ENCODE peak calls at places on chromosomes 4 and X, in eight cellular contexts. O, U, S, V, X, M, I and Z are unnamed samples. For H3K4me1, the result is how much of the 10 kb centered on the place peaks cover.

GRCh38 chrX:40074080-40074958 is 23.4 kb downstream of the BCOR start:
- DNase-seq in M (no peak), S (no peak), U (no peak), V (no peak), O (no peak), X (no peak), I (no peak), Z (no peak)

GRCh38 chrX:130994671-130995070 is 63.5 kb upstream of the ARHGAP36 start:
- DNase-seq in S (peak), M (peak), U (no peak), X (no peak), V (peak), I (no peak), O (no peak), Z (no peak)

GRCh38 chr4:8793571-8794160 is 78.0 kb downstream of the HMX1 start:
- DNase-seq in V (no peak), X (no peak), M (no peak), O (no peak), U (no peak), I (no peak), S (no peak), Z (no peak)

GRCh38 chrX:136157187-136157586 is 9.9 kb downstream of the FHL1 start:
- DNase-seq in M (no peak), O (no peak), U (no peak), S (no peak), I (no peak), V (no peak), X (no peak), Z (no peak)

GRCh38 chr4:169756971-169757574 is 671 bp downstream of the HPF1 start:
- DNase-seq in M (no peak), S (no peak), O (no peak), I (no peak), U (no peak), X (no peak), V (peak), Z (no peak)

GRCh38 chrX:119638725-119639471 is 32.7 kb upstream of the NKRF start:
- DNase-seq in O (no peak), M (no peak), X (no peak), S (no peak), V (no peak), I (no peak), U (no peak), Z (no peak)

GRCh38 chrX:10900585-10901289 is 210.4 kb upstream of the HCCS start:
- DNase-seq in S (peak), I (no peak), X (no peak), V (peak), M (no peak), U (no peak), O (no peak), Z (no peak)

GRCh38 chr4:7909966-7910720 is 29.5 kb downstream of the AFAP1 start:
- DNase-seq in O (no peak), V (peak), X (no peak), U (peak), M (no peak), S (no peak), I (no peak), Z (no peak)

GRCh38 chrX:149877636-149878035 is 3.3 kb upstream of the MAGEA8 start:
- DNase-seq in S (peak), V (no peak), M (no peak), I (no peak), U (no peak), O (no peak), X (no peak), Z (no peak)

GRCh38 chr4:112038861-112039260 is 106.4 kb upstream of the FAM241A start:
- DNase-seq in I (no peak), O (no peak), X (no peak), M (no peak), S (no peak), U (no peak), V (peak), Z (no peak)

GRCh38 chrX:67555578-67556203 is 11.9 kb downstream of the AR start:
- DNase-seq in I (peak), V (peak), U (no peak), X (no peak), M (peak), S (peak), O (no peak), Z (no peak)

GRCh38 chrX:69137371-69137881 is 27.8 kb downstream of the PJA1 start:
- DNase-seq in X (no peak), I (no peak), M (no peak), S (peak), U (peak), V (peak), O (no peak), Z (no peak)

GRCh38 chr4:91267543-91267942 is 1036.2 kb upstream of the GRID2 start:
- DNase-seq in S (no peak), V (no peak), M (no peak), I (no peak), X (no peak), U (no peak), O (no peak), Z (no peak)

GRCh38 chr4:2850966-2851782 is 7.5 kb downstream of the ADD1 start:
- DNase-seq in V (peak), O (no peak), S (no peak), M (no peak), I (no peak), X (no peak), U (no peak), Z (no peak)

GRCh38 chrX:14095702-14096101 is 66.0 kb upstream of the GEMIN8 start:
- DNase-seq in S (peak), U (peak), O (peak), I (peak), V (peak), M (peak), X (no peak), Z (peak)

GRCh38 chr4:22552802-22553201 is 36.9 kb upstream of the ADGRA3 start:
- DNase-seq in V (no peak), X (no peak), M (no peak), I (no peak), S (peak), U (no peak), O (no peak), Z (no peak)

GRCh38 chr4:141900841-141901240 is 264.5 kb downstream of the IL15 start:
- DNase-seq in I (no peak), S (peak), O (no peak), X (no peak), M (no peak), V (no peak), U (no peak), Z (no peak)

GRCh38 chr4:138759508-138759907 is 256.1 kb upstream of the NOCT start:
- DNase-seq in V (no peak), I (no peak), O (no peak), M (no peak), U (no peak), X (no peak), S (peak), Z (no peak)

GRCh38 chr4:143308377-143308776 is 28.3 kb upstream of the GAB1 start:
- DNase-seq in I (no peak), V (no peak), X (no peak), M (no peak), O (no peak), U (no peak), S (peak), Z (no peak)

GRCh38 chr4:172648471-172648870 is 520.1 kb upstream of the GALNT7 start:
- DNase-seq in V (no peak), I (no peak), O (no peak), U (no peak), S (no peak), X (no peak), M (no peak), Z (no peak)

GRCh38 chrX:72026341-72027023 is 105.2 kb downstream of the RTL5 start:
- DNase-seq in X (no peak), U (no peak), M (peak), V (peak), I (no peak), O (no peak), S (no peak), Z (no peak)

GRCh38 chr4:185592845-185593488 is 57.7 kb upstream of the PDLIM3 start:
- DNase-seq in O (no peak), V (no peak), I (no peak), U (no peak), M (no peak), X (no peak), S (peak), Z (no peak)

GRCh38 chrX:114619874-114620273 is 36.0 kb downstream of the HTR2C start:
- DNase-seq in O (no peak), V (peak), S (peak), I (no peak), U (no peak), M (no peak), X (no peak), Z (no peak)

GRCh38 chrX:115639481-115639880 is 78.5 kb downstream of the PLS3 start:
- DNase-seq in M (no peak), O (no peak), V (no peak), X (no peak), S (no peak), U (no peak), I (no peak), Z (no peak)

GRCh38 chr4:85391568-85392410 is 83.2 kb upstream of the ARHGAP24 start:
- DNase-seq in I (no peak), O (no peak), X (no peak), S (no peak), M (no peak), U (no peak), V (no peak), Z (no peak)

GRCh38 chrX:78123190-78123589 is 16.3 kb downstream of the TAF9B start:
- DNase-seq in U (no peak), I (no peak), V (peak), S (no peak), X (no peak), M (no peak), O (no peak), Z (no peak)

GRCh38 chrX:47047989-47048388 is 30.3 kb upstream of the RGN start:
- DNase-seq in M (no peak), U (no peak), V (no peak), O (no peak), X (no peak), S (peak), I (no peak), Z (no peak)

GRCh38 chr4:57633212-57633859 is 523.2 kb upstream of the IGFBP7 start:
- DNase-seq in V (no peak), M (no peak), I (no peak), S (no peak), O (no peak), X (no peak), U (no peak), Z (no peak)

GRCh38 chr4:152348670-152349069 is 187.2 kb downstream of the FBXW7 start:
- DNase-seq in M (no peak), X (no peak), S (peak), O (no peak), I (no peak), V (peak), U (no peak), Z (no peak)

GRCh38 chrX:12447448-12448154 is 309.3 kb downstream of the FRMPD4 start:
- DNase-seq in V (peak), I (no peak), O (no peak), U (no peak), X (no peak), M (no peak), S (no peak), Z (no peak)

GRCh38 chr4:22237155-22237751 is 278.6 kb downstream of the ADGRA3 start:
- DNase-seq in U (no peak), O (peak), I (peak), V (peak), M (peak), S (peak), X (no peak), Z (peak)

GRCh38 chr4:94856030-94856429 is 98.3 kb downstream of the BMPR1B start:
- DNase-seq in I (no peak), V (no peak), O (no peak), M (no peak), U (no peak), X (no peak), S (no peak), Z (no peak)

GRCh38 chr4:94849901-94850300 is 92.1 kb downstream of the BMPR1B start:
- DNase-seq in S (no peak), I (no peak), M (no peak), X (no peak), O (no peak), V (no peak), U (no peak), Z (no peak)

GRCh38 chr4:94848326-94848725 is 90.6 kb downstream of the BMPR1B start:
- DNase-seq in V (no peak), S (no peak), M (no peak), O (no peak), U (no peak), I (no peak), X (no peak), Z (no peak)

GRCh38 chr4:94852601-94853000 is 94.8 kb downstream of the BMPR1B start:
- DNase-seq in I (no peak), S (no peak), M (no peak), U (no peak), X (no peak), V (no peak), O (no peak), Z (no peak)
- H3K4me3 ChIP-seq in I (no peak), S (no peak), M (no peak), U (no peak), X (no peak), V (no peak), O (no peak), Z (no peak)

DNA sequence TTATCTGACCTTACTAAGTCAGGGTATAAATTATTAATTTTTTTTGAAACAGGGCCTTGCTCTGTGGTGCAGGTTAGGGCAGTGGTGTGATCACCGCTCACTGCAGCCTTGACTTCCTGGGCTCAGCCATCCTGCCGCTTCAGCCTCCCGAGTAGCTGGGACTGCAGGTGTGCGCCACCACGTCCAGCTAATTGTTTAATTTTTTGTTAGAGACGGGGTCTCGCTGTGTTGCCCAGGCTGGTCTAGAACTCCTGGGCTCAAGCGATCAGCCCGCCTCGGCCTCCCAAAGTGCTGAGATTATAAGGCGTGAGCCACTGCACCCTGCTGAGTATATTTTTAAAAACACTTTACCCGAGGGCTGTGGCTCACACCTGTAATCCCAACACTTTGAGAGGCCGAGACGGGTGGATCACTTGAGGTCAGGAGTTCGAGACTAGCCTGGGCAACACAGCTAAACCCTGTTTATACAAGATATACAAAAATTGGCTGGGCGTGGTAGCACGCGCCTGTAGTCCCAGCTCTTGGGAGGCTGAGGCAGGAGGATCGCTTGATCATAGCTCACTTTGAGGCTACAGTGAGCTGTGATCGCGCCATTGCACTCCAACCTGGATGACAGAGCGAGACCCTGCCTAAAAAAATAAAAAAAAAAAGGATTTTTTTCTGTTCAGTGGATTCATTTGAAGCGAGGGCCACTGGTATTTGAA is 721 bp upstream of the TBC1D25 start:
- DNase-seq in O (no peak), X (no peak), I (no peak), M (no peak), U (no peak), V (no peak), S (no peak), Z (no peak)
- H3K27ac ChIP-seq in O (peak), X (peak), I (peak), M (peak), U (peak), V (peak), S (no peak), Z (peak)

GRCh38 chr4:165802452-165802851 is 70.6 kb upstream of the TLL1 start:
- DNase-seq in O (no peak), X (no peak), M (no peak), I (no peak), S (no peak), U (no peak), V (no peak), Z (no peak)

GRCh38 chr4:165803005-165803404 is 70.0 kb upstream of the TLL1 start:
- DNase-seq in V (no peak), I (no peak), S (no peak), X (no peak), M (no peak), O (no peak), U (no peak), Z (no peak)

GRCh38 chr4:165794834-165795233 is 78.2 kb upstream of the TLL1 start:
- DNase-seq in V (no peak), M (no peak), O (no peak), X (no peak), S (no peak), U (no peak), I (no peak), Z (no peak)

GRCh38 chr4:165799384-165799815 is 73.6 kb upstream of the TLL1 start:
- DNase-seq in O (no peak), X (no peak), V (no peak), M (no peak), I (no peak), U (no peak), S (no peak), Z (no peak)
- H3K4me1 ChIP-seq in O (under half), X (under half), V (under half), M (under half), I (under half), U (under half), S (under half), Z (under half)

DNA sequence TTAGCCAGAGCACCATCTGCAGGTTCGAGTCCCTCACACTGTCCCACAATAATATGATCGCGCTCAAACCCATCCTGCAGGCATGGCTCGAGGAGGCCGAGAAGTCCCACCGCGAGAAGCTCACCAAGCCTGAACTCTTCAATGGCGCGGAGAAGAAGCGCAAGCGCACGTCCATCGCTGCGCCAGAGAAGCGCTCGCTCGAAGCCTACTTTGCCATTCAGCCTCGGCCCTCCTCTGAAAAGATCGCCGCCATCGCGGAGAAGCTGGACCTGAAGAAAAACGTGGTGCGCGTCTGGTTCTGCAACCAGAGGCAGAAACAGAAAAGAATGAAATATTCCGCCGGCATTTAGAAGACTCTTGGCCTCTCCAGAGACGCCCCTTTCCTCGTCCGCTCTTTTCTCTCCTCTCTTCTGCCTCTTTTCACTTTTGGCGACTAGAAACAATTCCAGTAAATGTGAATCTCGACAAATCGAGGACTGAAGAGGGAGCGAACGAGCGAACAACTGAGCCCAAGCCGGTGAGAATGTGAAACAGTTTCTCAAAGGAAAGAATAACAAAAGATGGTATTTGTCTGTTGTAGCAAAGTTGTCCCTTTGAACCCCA is 1.9 kb downstream of the POU4F2 start:
- DNase-seq in O (no peak), U (no peak), I (no peak), M (no peak), X (no peak), V (peak), S (no peak), Z (no peak)
- H3K4me3 ChIP-seq in O (no peak), U (no peak), I (no peak), M (no peak), X (no peak), V (no peak), S (no peak), Z (no peak)

DNA sequence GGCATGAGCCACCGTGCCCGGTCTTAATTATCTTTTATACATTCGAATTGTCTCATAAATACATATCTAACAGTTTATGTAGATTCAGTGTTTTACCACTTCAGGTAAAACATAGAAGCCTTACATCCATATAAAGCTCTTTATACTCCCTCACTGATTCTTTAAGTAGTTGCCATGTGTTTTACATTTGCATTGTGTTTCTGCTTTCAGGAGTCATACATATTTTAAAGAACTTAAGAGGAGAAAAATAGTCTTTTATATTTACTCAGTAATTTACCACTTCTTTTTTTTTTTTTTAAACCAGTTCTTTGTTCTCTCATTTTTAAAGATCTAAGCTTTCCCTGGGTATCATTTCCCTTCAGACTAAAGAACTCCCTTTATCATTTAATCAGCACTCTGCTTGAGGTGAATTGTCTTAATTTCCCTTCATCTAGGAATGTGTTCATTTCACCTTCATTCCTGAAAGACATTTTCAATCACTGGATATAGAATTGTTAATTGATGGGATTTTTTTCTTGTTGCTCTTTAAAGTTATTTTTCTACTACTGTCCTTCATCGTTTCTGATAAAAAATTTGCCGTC is 324.3 kb upstream of the ZCCHC13 start:
- DNase-seq in O (no peak), I (no peak), V (no peak), S (no peak), U (no peak), M (no peak), X (no peak), Z (no peak)
- H3K27ac ChIP-seq in O (no peak), I (no peak), V (no peak), S (no peak), U (no peak), M (no peak), X (no peak), Z (no peak)

DNA sequence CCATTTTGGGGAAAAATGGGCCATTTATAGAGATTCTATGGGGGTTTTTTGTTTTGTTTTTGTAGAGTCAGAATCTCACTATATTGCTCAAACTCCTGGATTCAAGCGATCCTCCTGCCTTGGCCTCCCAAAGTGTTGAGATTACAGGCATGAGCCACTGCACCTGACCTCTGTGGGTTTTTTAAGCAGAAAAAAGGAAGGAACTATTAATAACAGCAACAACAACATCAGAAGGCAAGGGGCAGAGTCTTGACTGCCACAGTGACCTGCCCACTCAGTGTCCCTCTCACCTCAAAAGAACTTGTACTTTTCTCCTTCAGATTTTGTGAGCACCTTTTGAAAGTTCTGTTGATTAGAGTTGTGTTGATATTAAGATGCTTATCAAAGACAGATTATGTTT is 48.1 kb downstream of the FNIP2 start:
- DNase-seq in S (no peak), V (no peak), M (no peak), X (no peak), O (no peak), U (no peak), I (no peak), Z (no peak)
- H3K4me1 ChIP-seq in S (under half), V (under half), M (under half), X (under half), O (under half), U (under half), I (half or more), Z (half or more)

GRCh38 chr4:20101831-20102230 is 149.9 kb upstream of the SLIT2 start:
- DNase-seq in S (no peak), O (no peak), M (no peak), U (no peak), X (no peak), V (no peak), I (no peak), Z (no peak)
- H3K4me3 ChIP-seq in S (no peak), O (no peak), M (no peak), U (no peak), X (no peak), V (no peak), I (no peak), Z (no peak)

DNA sequence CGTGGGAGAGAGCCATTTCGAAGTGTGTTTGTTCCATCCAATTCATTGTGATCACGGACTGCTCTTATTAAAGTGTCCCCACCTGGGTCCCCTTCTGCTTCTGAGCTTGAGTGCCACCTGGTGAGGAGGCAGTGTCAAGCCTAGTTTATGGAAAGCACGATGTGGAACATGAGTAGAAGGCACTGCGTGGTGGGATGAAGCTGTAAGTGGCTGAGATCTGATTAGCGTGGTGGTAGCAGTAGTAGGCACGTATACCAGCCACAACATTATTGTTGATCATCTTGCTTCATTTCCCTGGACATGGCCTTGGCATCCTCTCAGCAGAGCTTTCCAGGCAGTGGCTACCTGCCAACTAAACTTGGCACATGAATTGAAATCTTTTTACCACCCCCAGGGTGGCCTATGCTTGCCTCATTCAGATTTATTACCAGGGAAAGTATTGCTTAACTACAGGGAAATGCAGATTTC is 46.4 kb downstream of the GPAT3 start:
- DNase-seq in U (no peak), X (peak), O (no peak), M (peak), V (peak), I (peak), S (peak), Z (peak)
- H3K27ac ChIP-seq in U (no peak), X (peak), O (no peak), M (peak), V (no peak), I (peak), S (no peak), Z (no peak)